ENCODE peak calls at places on chromosome 5, in ten cellular contexts. J is AG10803; O is upper lobe of right lung; B is CD8-positive, alpha-beta T cell; X is stomach; Z is esophagus squamous epithelium; G is transverse colon; S is Peyer's patch; W is kidney; I is left ventricle myocardium inferior. F is an unnamed sample.

GRCh38 chr5:61167382-61167781 is 5.1 kb upstream of the SMIM15 start:
- DNase-seq in J (peak; percentile 55), O (no peak), B (no peak), X (peak; percentile 32), Z (no peak), G (peak; percentile 28), S (no peak), W (no peak), I (no peak), F (no peak)

GRCh38 chr5:125525356-125525755 is 778.9 kb upstream of the ZNF608 start:
- DNase-seq in J (no peak), O (no peak), B (no peak), X (no peak), Z (no peak), G (no peak), S (no peak), W (no peak), I (no peak), F (no peak)

GRCh38 chr5:166768536-166768935 is 1522.9 kb upstream of the WWC1 start:
- DNase-seq in J (no peak), O (no peak), B (no peak), X (no peak), Z (no peak), G (no peak), S (no peak), W (no peak), I (no peak), F (no peak)

GRCh38 chr5:133407277-133407632 is 205.1 kb downstream of the FSTL4 start:
- DNase-seq in J (no peak), O (no peak), B (no peak), X (no peak), Z (no peak), G (no peak), S (no peak), W (no peak), I (no peak), F (no peak)

GRCh38 chr5:64612349-64612961 is 77.8 kb upstream of the SHISAL2B start:
- DNase-seq in J (peak; percentile 53), O (no peak), B (no peak), X (peak; percentile 27), Z (no peak), G (no peak), S (peak; percentile 58), W (no peak), I (no peak), F (no peak)

GRCh38 chr5:130272837-130273236 is 368.6 kb downstream of the CHSY3 start:
- DNase-seq in J (no peak), O (no peak), B (no peak), X (no peak), Z (no peak), G (no peak), S (no peak), W (no peak), I (no peak), F (no peak)

GRCh38 chr5:43150075-43150474 is 29.4 kb downstream of the ZNF131 start:
- DNase-seq in J (no peak), O (no peak), B (no peak), X (no peak), Z (no peak), G (no peak), S (no peak), W (no peak), I (no peak), F (no peak)

GRCh38 chr5:39399135-39400036 is 25.4 kb downstream of the DAB2 start:
- DNase-seq in J (peak; percentile 97), O (no peak), B (no peak), X (no peak), Z (no peak), G (no peak), S (no peak), W (no peak), I (no peak), F (no peak)

GRCh38 chr5:78591972-78592700 is 56.4 kb downstream of the LHFPL2 start:
- DNase-seq in J (no peak), O (no peak), B (no peak), X (no peak), Z (no peak), G (no peak), S (no peak), W (no peak), I (no peak), F (no peak)

GRCh38 chr5:102314328-102314727 is 18.2 kb upstream of the SLCO4C1 start:
- DNase-seq in J (no peak), O (no peak), B (no peak), X (no peak), Z (no peak), G (no peak), S (no peak), W (no peak), I (no peak), F (no peak)

GRCh38 chr5:61139094-61139873 is 23.0 kb downstream of the SMIM15 start:
- DNase-seq in J (no peak), O (no peak), B (no peak), X (no peak), Z (no peak), G (no peak), S (no peak), W (no peak), I (no peak), F (no peak)

GRCh38 chr5:80059354-80059980 is 24.3 kb downstream of the THBS4 start:
- DNase-seq in J (no peak), O (no peak), B (no peak), X (no peak), Z (no peak), G (no peak), S (no peak), W (no peak), I (no peak), F (no peak)

GRCh38 chr5:79992891-79993290 is 1.8 kb upstream of the MTX3 start:
- DNase-seq in J (peak; percentile 32), O (no peak), B (no peak), X (no peak), Z (no peak), G (no peak), S (no peak), W (no peak), I (no peak), F (no peak)

GRCh38 chr5:64838803-64839202 is 70.1 kb downstream of the CWC27 start:
- DNase-seq in J (no peak), O (no peak), B (no peak), X (no peak), Z (no peak), G (no peak), S (no peak), W (no peak), I (no peak), F (no peak)

GRCh38 chr5:126597156-126597555 is 2.1 kb upstream of the ALDH7A1 start:
- DNase-seq in J (peak; percentile 63), O (no peak), B (no peak), X (no peak), Z (no peak), G (no peak), S (no peak), W (no peak), I (no peak), F (no peak)

GRCh38 chr5:139651863-139652787 is 4.0 kb downstream of the CXXC5 start:
- DNase-seq in J (peak; percentile 84), O (peak; percentile 90), B (peak; percentile 43), X (peak; percentile 86), Z (no peak), G (peak; percentile 87), S (peak; percentile 94), W (peak; percentile 93), I (peak; percentile 84), F (no peak)

GRCh38 chr5:95591490-95591901 is 28.4 kb upstream of the GPR150 start:
- DNase-seq in J (peak; percentile 63), O (no peak), B (no peak), X (no peak), Z (no peak), G (no peak), S (no peak), W (no peak), I (no peak), F (no peak)

GRCh38 chr5:125054106-125054505 is 307.7 kb upstream of the ZNF608 start:
- DNase-seq in J (no peak), O (no peak), B (no peak), X (no peak), Z (no peak), G (no peak), S (no peak), W (no peak), I (no peak), F (no peak)

GRCh38 chr5:115626444-115626823 is 598 bp upstream of the TMED7 start:
- DNase-seq in J (peak; percentile 60), O (no peak), B (no peak), X (no peak), Z (no peak), G (no peak), S (no peak), W (no peak), I (no peak), F (no peak)
- TF ChIP-seq CTCF in J (no peak), O (no peak), B (no peak), X (no peak), Z (no peak), G (peak; percentile 20), S (no peak), W (no peak), I (no peak), F (no peak)

GRCh38 chr5:10145922-10146321 is 103.8 kb downstream of the ATPSCKMT start:
- DNase-seq in J (peak; percentile 67), O (no peak), B (no peak), X (no peak), Z (no peak), G (no peak), S (no peak), W (no peak), I (no peak), F (no peak)
- TF ChIP-seq CTCF in J (peak; percentile 63), O (peak; percentile 14), B (no peak), X (no peak), Z (no peak), G (no peak), S (no peak), W (peak; percentile 6), I (peak; percentile 37), F (no peak)

DNA sequence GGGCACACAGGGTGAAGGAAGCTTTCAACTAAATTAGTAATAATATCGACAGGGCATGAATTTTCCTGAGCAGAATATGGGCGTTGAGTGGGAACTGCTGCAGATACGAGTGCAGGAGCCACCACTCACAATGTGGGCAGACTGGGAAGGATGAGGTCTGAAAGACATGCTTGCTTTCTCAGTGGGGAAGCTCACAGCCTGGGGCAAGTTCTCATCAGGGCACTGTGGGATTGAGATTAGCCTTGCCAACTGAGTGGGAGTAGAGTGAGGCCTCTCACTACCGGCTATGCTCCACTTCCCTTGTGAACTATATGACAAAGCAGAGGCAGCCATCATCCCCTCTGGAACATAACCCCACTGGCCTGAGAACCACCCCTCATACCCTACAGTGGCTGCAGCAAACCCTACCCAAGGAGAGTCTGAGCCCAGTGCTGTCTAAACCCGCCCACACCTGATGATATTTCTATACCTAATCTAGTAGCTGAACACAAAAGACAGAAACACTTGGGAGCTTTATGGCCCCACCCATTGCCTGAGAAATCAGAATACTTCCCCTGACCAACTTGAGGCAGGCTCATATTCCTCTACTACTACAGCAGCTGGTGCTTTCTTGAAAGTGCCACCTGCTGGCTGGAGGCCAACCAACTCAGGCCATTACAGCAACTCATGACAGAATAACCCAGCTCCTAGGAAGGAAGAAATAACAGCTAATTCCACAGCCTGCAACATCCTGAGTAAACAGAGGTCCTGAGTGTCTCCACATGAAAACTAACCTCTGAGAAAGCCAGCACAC is 173.7 kb upstream of the SPEF2 start:
- DNase-seq in J (no peak), O (no peak), B (no peak), X (peak; percentile 34), Z (no peak), G (peak; percentile 14), S (no peak), W (no peak), I (no peak), F (no peak)
- TF ChIP-seq CTCF in J (no peak), O (no peak), B (no peak), X (no peak), Z (no peak), G (no peak), S (no peak), W (no peak), I (no peak), F (no peak)

GRCh38 chr5:82349651-82350050 is 71.5 kb upstream of the RPS23 start:
- DNase-seq in J (peak; percentile 55), O (no peak), B (no peak), X (no peak), Z (no peak), G (peak; percentile 12), S (no peak), W (no peak), I (no peak), F (no peak)
- TF ChIP-seq CTCF in J (peak; percentile 53), O (peak; percentile 44), B (no peak), X (no peak), Z (peak; percentile 4), G (peak; percentile 10), S (no peak), W (peak; percentile 11), I (peak; percentile 33), F (no peak)